ENCODE peak calls at places on chromosome 11, in nine cellular contexts. One of them, this sample, is unnamed.
A peak's percentile ranks its signal among the peaks of the same experiment; 100 is the strongest.

GRCh38 chr11:78318733-78319132 is 98.9 kb downstream of the GAB2 start:
- DNase-seq in myocyte: no peak
- DNase-seq in AG04449: no peak
- DNase-seq in activated naive CD4-positive, alpha-beta T cell treated with Interleukin-2 at 50 U/mL for 16 hours: no peak
- DNase-seq in choroid plexus epithelial cell: no peak
- DNase-seq in HEK293T: no peak
- DNase-seq in cardiac fibroblast: no peak
- DNase-seq in MM.1S: no peak
- DNase-seq in BJ: no peak
- DNase-seq in this sample: no peak

GRCh38 chr11:109547356-109548027 is 125.5 kb downstream of the C11orf87 start:
- DNase-seq in AG04449: peak; percentile 33
- DNase-seq in HEK293T: no peak
- DNase-seq in MM.1S: no peak
- DNase-seq in myocyte: peak; percentile 71
- DNase-seq in cardiac fibroblast: peak; percentile 73
- DNase-seq in activated naive CD4-positive, alpha-beta T cell treated with Interleukin-2 at 50 U/mL for 16 hours: no peak
- DNase-seq in choroid plexus epithelial cell: peak; percentile 68
- DNase-seq in BJ: peak; percentile 32
- DNase-seq in this sample: no peak

GRCh38 chr11:45181595-45182550 is 35.4 kb downstream of the PRDM11 start:
- DNase-seq in myocyte: no peak
- DNase-seq in choroid plexus epithelial cell: no peak
- DNase-seq in activated naive CD4-positive, alpha-beta T cell treated with Interleukin-2 at 50 U/mL for 16 hours: no peak
- DNase-seq in cardiac fibroblast: no peak
- DNase-seq in AG04449: no peak
- DNase-seq in MM.1S: no peak
- DNase-seq in HEK293T: no peak
- DNase-seq in BJ: no peak
- DNase-seq in this sample: no peak

GRCh38 chr11:110856993-110857812 is 145.0 kb upstream of the ARHGAP20 start:
- DNase-seq in BJ: no peak
- DNase-seq in myocyte: no peak
- DNase-seq in MM.1S: no peak
- DNase-seq in HEK293T: no peak
- DNase-seq in AG04449: no peak
- DNase-seq in activated naive CD4-positive, alpha-beta T cell treated with Interleukin-2 at 50 U/mL for 16 hours: no peak
- DNase-seq in choroid plexus epithelial cell: peak; percentile 21
- DNase-seq in cardiac fibroblast: peak; percentile 46
- DNase-seq in this sample: peak; percentile 50

GRCh38 chr11:44681698-44682097 is 45.1 kb upstream of the TSPAN18 start:
- DNase-seq in myocyte: no peak
- DNase-seq in BJ: no peak
- DNase-seq in choroid plexus epithelial cell: peak; percentile 78
- DNase-seq in MM.1S: no peak
- DNase-seq in activated naive CD4-positive, alpha-beta T cell treated with Interleukin-2 at 50 U/mL for 16 hours: no peak
- DNase-seq in HEK293T: no peak
- DNase-seq in cardiac fibroblast: peak; percentile 47
- DNase-seq in AG04449: no peak
- DNase-seq in this sample: peak; percentile 12

GRCh38 chr11:3180869-3181268 is 15.8 kb upstream of the OSBPL5 start:
- DNase-seq in AG04449: no peak
- DNase-seq in BJ: no peak
- DNase-seq in activated naive CD4-positive, alpha-beta T cell treated with Interleukin-2 at 50 U/mL for 16 hours: no peak
- DNase-seq in choroid plexus epithelial cell: no peak
- DNase-seq in myocyte: no peak
- DNase-seq in MM.1S: no peak
- DNase-seq in cardiac fibroblast: no peak
- DNase-seq in HEK293T: no peak
- DNase-seq in this sample: no peak

GRCh38 chr11:10650166-10650565 is 43.4 kb downstream of the IRAG1 start:
- DNase-seq in AG04449: no peak
- DNase-seq in MM.1S: no peak
- DNase-seq in HEK293T: no peak
- DNase-seq in activated naive CD4-positive, alpha-beta T cell treated with Interleukin-2 at 50 U/mL for 16 hours: no peak
- DNase-seq in BJ: no peak
- DNase-seq in cardiac fibroblast: no peak
- DNase-seq in myocyte: no peak
- DNase-seq in choroid plexus epithelial cell: no peak
- DNase-seq in this sample: no peak

GRCh38 chr11:65390099-65390941 is 3.9 kb downstream of the FRMD8 start:
- DNase-seq in BJ: no peak
- DNase-seq in activated naive CD4-positive, alpha-beta T cell treated with Interleukin-2 at 50 U/mL for 16 hours: no peak
- DNase-seq in cardiac fibroblast: peak; percentile 45
- DNase-seq in HEK293T: no peak
- DNase-seq in AG04449: no peak
- DNase-seq in choroid plexus epithelial cell: peak; percentile 30
- DNase-seq in myocyte: no peak
- DNase-seq in MM.1S: no peak
- DNase-seq in this sample: no peak

GRCh38 chr11:115895594-115895993 is 391.4 kb upstream of the CADM1 start:
- DNase-seq in AG04449: no peak
- DNase-seq in MM.1S: no peak
- DNase-seq in activated naive CD4-positive, alpha-beta T cell treated with Interleukin-2 at 50 U/mL for 16 hours: no peak
- DNase-seq in BJ: no peak
- DNase-seq in myocyte: no peak
- DNase-seq in choroid plexus epithelial cell: no peak
- DNase-seq in cardiac fibroblast: no peak
- DNase-seq in HEK293T: no peak
- DNase-seq in this sample: no peak

This sample was measured in GM12865.